ENCODE peak calls at places on chromosome 12, in nine cellular contexts. S is GM20000, W is ovary, Z is breast epithelium, D is neural crest cell, T is GM13977, X is dorsolateral prefrontal cortex, U is lower leg skin, I is pancreas. J is an unnamed sample.

GRCh38 chr12:790608-791007 is 38.2 kb downstream of the WNK1 start:
- DNase-seq in U (no peak), I (no peak), T (no peak), S (no peak), Z (no peak), D (no peak), W (no peak), X (no peak), J (no peak)

GRCh38 chr12:121820056-121820455 is 16.2 kb downstream of the SETD1B start:
- DNase-seq in X (no peak), W (no peak), Z (no peak), S (no peak), I (no peak), T (no peak), D (no peak), U (no peak), J (no peak)

GRCh38 chr12:124865728-124866127 is 2.1 kb upstream of the SCARB1 start:
- DNase-seq in Z (no peak), T (no peak), W (no peak), U (no peak), I (no peak), D (no peak), X (no peak), S (no peak), J (no peak)

GRCh38 chr12:59070534-59070933 is 150.2 kb upstream of the LRIG3 start:
- DNase-seq in X (no peak), D (no peak), S (no peak), Z (no peak), T (no peak), U (no peak), W (no peak), I (no peak), J (no peak)

GRCh38 chr12:40551466-40551865 is 140.8 kb upstream of the CNTN1 start:
- DNase-seq in W (no peak), U (no peak), I (no peak), X (no peak), Z (no peak), S (no peak), T (no peak), D (no peak), J (no peak)

GRCh38 chr12:3520168-3520567 is 29.2 kb downstream of the PRMT8 start:
- DNase-seq in X (no peak), D (no peak), S (no peak), I (peak; percentile 64), U (no peak), Z (no peak), T (no peak), W (no peak), J (no peak)

GRCh38 chr12:121949643-121950397 is 31.4 kb downstream of the CFAP251 start:
- DNase-seq in I (no peak), U (no peak), T (no peak), D (no peak), Z (no peak), X (no peak), W (no peak), S (no peak), J (no peak)

GRCh38 chr12:12336049-12336411 is 14.0 kb downstream of the MANSC1 start:
- DNase-seq in D (no peak), I (peak; percentile 32), W (no peak), X (no peak), S (peak; percentile 52), Z (no peak), U (no peak), T (no peak), J (no peak)

GRCh38 chr12:57031789-57032188 is 15.5 kb upstream of the TAC3 start:
- DNase-seq in Z (no peak), W (no peak), I (no peak), D (no peak), S (no peak), U (no peak), X (no peak), T (no peak), J (no peak)

GRCh38 chr12:57027805-57028153 is 11.4 kb upstream of the TAC3 start:
- DNase-seq in X (no peak), U (no peak), T (no peak), Z (no peak), W (no peak), I (no peak), S (no peak), D (no peak), J (no peak)

GRCh38 chr12:57033428-57033827 is 16.5 kb downstream of the MYO1A start:
- DNase-seq in S (no peak), T (no peak), I (no peak), W (no peak), U (no peak), Z (no peak), D (no peak), X (no peak), J (no peak)

GRCh38 chr12:57027011-57027804 is 10.9 kb upstream of the TAC3 start:
- DNase-seq in I (no peak), U (no peak), T (no peak), D (no peak), Z (no peak), S (no peak), W (no peak), X (no peak), J (peak; percentile 48)

GRCh38 chr12:57031228-57031670 is 14.9 kb upstream of the TAC3 start:
- DNase-seq in S (peak; percentile 38), W (no peak), T (peak; percentile 47), I (no peak), X (no peak), D (no peak), U (no peak), Z (no peak), J (no peak)
- TF ChIP-seq CTCF in S (no peak), W (no peak), T (peak; percentile 30), I (no peak), X (no peak), D (no peak), U (no peak), Z (no peak), J (no peak)

GRCh38 chr12:47366203-47366978 is 286.6 kb upstream of the AMIGO2 start:
- DNase-seq in X (no peak), W (no peak), D (no peak), S (no peak), I (no peak), U (no peak), T (no peak), Z (no peak), J (no peak)

GRCh38 chr12:47362131-47362686 is 282.4 kb upstream of the AMIGO2 start:
- DNase-seq in U (no peak), Z (no peak), T (no peak), S (no peak), X (no peak), D (no peak), W (no peak), I (no peak), J (no peak)

GRCh38 chr12:47364251-47364650 is 284.5 kb upstream of the AMIGO2 start:
- DNase-seq in S (no peak), W (no peak), Z (no peak), X (no peak), U (no peak), D (no peak), T (no peak), I (no peak), J (no peak)

GRCh38 chr12:47360771-47361388 is 281.1 kb upstream of the AMIGO2 start:
- DNase-seq in X (no peak), S (no peak), D (no peak), T (no peak), Z (no peak), W (no peak), I (no peak), U (no peak), J (no peak)

DNA sequence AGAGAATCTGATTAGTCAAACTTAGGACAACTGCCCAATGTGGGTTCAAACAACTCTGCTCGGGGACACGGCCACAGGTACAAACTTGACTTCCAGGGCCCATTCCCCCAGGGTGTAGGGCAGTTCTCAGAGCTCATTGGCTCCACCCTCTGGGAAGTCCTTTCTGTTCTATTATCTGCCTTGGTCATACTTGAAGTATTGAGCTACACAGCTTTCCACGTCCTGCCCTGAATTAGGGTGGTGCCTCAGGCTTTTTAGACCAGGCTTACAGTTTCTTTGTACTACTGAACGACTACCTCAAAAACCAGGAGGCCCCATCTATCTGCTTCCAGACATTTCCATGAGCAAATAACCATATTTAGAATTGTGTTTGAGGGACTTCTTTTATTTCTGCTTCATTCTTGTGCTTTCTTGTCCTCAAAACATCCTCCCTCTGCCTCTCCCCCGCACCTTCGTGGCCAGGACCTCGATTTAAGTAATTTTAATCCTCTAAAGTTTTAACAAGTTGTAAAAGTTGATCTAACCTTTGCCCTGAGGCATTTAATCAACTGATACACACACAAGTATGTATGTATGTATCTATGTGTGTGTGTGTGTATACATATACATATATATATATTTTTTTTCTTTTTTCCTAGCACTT is 281.8 kb upstream of the AMIGO2 start:
- DNase-seq in X (no peak), U (no peak), T (no peak), D (no peak), W (peak; percentile 38), I (no peak), S (peak; percentile 30), Z (no peak), J (no peak)
- TF ChIP-seq CTCF in X (no peak), U (no peak), T (no peak), D (no peak), W (no peak), I (no peak), S (no peak), Z (no peak), J (no peak)

DNA sequence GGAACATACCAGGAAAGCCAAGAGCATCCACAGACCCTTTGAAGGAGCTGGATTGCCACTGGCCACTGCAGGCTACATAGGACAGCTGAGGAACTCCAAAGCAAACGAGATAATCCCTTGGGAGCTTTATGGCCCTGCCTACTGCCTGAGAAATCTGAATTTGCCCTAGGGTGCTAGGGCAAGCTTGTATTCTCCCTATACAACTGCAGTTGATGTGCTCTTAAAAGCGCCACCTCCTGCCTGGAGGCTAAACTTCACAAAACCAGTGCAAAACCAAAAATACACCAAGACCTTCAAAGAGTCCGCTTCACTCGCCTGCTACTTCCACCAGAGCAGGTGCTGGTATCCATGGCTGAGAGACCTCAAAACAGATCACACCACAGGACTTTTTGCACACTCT is 99.6 kb upstream of the KRR1 start:
- DNase-seq in S (no peak), U (no peak), X (no peak), Z (no peak), T (no peak), I (no peak), W (no peak), D (no peak), J (no peak)
- TF ChIP-seq CTCF in S (no peak), U (no peak), X (no peak), Z (no peak), T (no peak), I (no peak), W (no peak), D (no peak), J (no peak)

GRCh38 chr12:113315358-113315757 is 19.6 kb downstream of the SLC8B1 start:
- DNase-seq in S (no peak), D (no peak), W (no peak), T (no peak), Z (no peak), U (no peak), X (no peak), I (no peak), J (no peak)

GRCh38 chr12:113305281-113305856 is 29.5 kb downstream of the SLC8B1 start:
- DNase-seq in I (no peak), X (no peak), U (no peak), D (no peak), W (no peak), S (no peak), Z (no peak), T (no peak), J (no peak)

GRCh38 chr12:113314121-113314529 is 20.8 kb downstream of the SLC8B1 start:
- DNase-seq in Z (no peak), W (no peak), D (no peak), S (no peak), I (no peak), X (no peak), T (no peak), U (no peak), J (no peak)

GRCh38 chr12:113306382-113306781 is 28.5 kb downstream of the SLC8B1 start:
- DNase-seq in U (no peak), X (no peak), I (no peak), T (no peak), W (no peak), S (no peak), D (no peak), Z (no peak), J (no peak)

DNA sequence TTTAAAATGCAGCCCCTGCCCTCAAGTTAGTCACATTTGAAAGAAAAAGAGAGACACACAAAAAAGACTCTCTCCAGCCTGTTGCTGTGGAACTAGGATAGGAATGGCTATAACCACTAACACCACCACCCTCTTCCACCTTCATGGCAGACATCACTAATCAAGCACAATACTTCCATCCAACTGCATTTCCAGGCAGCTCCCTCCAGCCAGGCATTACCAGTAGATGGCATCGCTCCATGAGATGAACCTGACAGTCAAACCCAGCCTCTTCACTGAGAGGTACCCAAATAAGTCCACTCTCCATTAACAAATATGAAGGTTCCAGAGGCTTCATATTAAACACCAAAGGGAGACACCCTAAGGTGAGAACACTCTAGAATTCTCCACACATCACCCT is 24.4 kb downstream of the SLC8B1 start:
- DNase-seq in Z (no peak), S (no peak), X (no peak), I (no peak), U (no peak), W (no peak), D (no peak), T (no peak), J (no peak)
- TF ChIP-seq CTCF in Z (no peak), S (no peak), X (no peak), I (no peak), U (no peak), W (no peak), D (peak; percentile 19), T (peak; percentile 22), J (peak; percentile 12)